ENCODE peak calls at places on chromosomes 11 and 22, in seven cellular contexts. One of them, this sample, is unnamed. For H3K4me1, the result is how much of the 10 kb centered on the place peaks cover.

GRCh38 chr22:41003041-41003440 is 51.9 kb downstream of the RBX1 start:
- DNase-seq in MM.1S: no peak
- DNase-seq in colonic mucosa: no peak
- DNase-seq in pancreas: no peak
- DNase-seq in OCI-LY7: no peak
- DNase-seq in endothelial cell of umbilical vein: no peak
- DNase-seq in fibroblast of lung: no peak
- DNase-seq in this sample: no peak

GRCh38 chr11:69390561-69390960 is 90.9 kb upstream of the LINC01488 start:
- DNase-seq in colonic mucosa: no peak
- DNase-seq in MM.1S: no peak
- DNase-seq in pancreas: no peak
- DNase-seq in endothelial cell of umbilical vein: no peak
- DNase-seq in OCI-LY7: no peak
- DNase-seq in fibroblast of lung: no peak
- DNase-seq in this sample: no peak

GRCh38 chr11:109606256-109606655 is 184.3 kb downstream of the C11orf87 start:
- DNase-seq in pancreas: no peak
- DNase-seq in endothelial cell of umbilical vein: no peak
- DNase-seq in MM.1S: no peak
- DNase-seq in OCI-LY7: no peak
- DNase-seq in fibroblast of lung: no peak
- DNase-seq in colonic mucosa: no peak
- DNase-seq in this sample: no peak

GRCh38 chr11:61142424-61142823 is 18.8 kb downstream of the VPS37C start:
- DNase-seq in MM.1S: no peak
- DNase-seq in colonic mucosa: no peak
- DNase-seq in pancreas: no peak
- DNase-seq in fibroblast of lung: no peak
- DNase-seq in endothelial cell of umbilical vein: no peak
- DNase-seq in OCI-LY7: no peak
- DNase-seq in this sample: no peak

GRCh38 chr22:50694099-50694498 is 21.5 kb downstream of the SHANK3 start:
- DNase-seq in endothelial cell of umbilical vein: no peak
- DNase-seq in pancreas: no peak
- DNase-seq in colonic mucosa: no peak
- DNase-seq in MM.1S: peak
- DNase-seq in OCI-LY7: no peak
- DNase-seq in fibroblast of lung: no peak
- DNase-seq in this sample: no peak

GRCh38 chr11:61955031-61955415 is 4.9 kb downstream of the BEST1 start:
- DNase-seq in MM.1S: no peak
- DNase-seq in fibroblast of lung: peak
- DNase-seq in endothelial cell of umbilical vein: no peak
- DNase-seq in OCI-LY7: no peak
- DNase-seq in pancreas: peak
- DNase-seq in colonic mucosa: peak
- DNase-seq in this sample: peak

GRCh38 chr22:20783844-20784723 is 10.2 kb downstream of the SERPIND1 start:
- DNase-seq in MM.1S: peak
- DNase-seq in fibroblast of lung: peak
- DNase-seq in OCI-LY7: peak
- DNase-seq in pancreas: peak
- DNase-seq in endothelial cell of umbilical vein: peak
- DNase-seq in colonic mucosa: peak
- DNase-seq in this sample: peak

GRCh38 chr11:216081-216974 is 8.8 kb downstream of the RIC8A start:
- DNase-seq in endothelial cell of umbilical vein: no peak
- DNase-seq in colonic mucosa: no peak
- DNase-seq in OCI-LY7: no peak
- DNase-seq in pancreas: no peak
- DNase-seq in fibroblast of lung: no peak
- DNase-seq in MM.1S: no peak
- DNase-seq in this sample: no peak

GRCh38 chr11:27392715-27393114 is 29.7 kb upstream of the CCDC34 start:
- DNase-seq in colonic mucosa: no peak
- DNase-seq in pancreas: no peak
- DNase-seq in fibroblast of lung: peak
- DNase-seq in OCI-LY7: no peak
- DNase-seq in MM.1S: no peak
- DNase-seq in endothelial cell of umbilical vein: peak
- DNase-seq in this sample: no peak

GRCh38 chr11:61307354-61307753 is 12.2 kb upstream of the VWCE start:
- DNase-seq in pancreas: no peak
- DNase-seq in fibroblast of lung: no peak
- DNase-seq in MM.1S: no peak
- DNase-seq in colonic mucosa: no peak
- DNase-seq in OCI-LY7: no peak
- DNase-seq in endothelial cell of umbilical vein: no peak
- DNase-seq in this sample: no peak

GRCh38 chr22:24325105-24325757 is 54.6 kb downstream of the SPECC1L start:
- DNase-seq in endothelial cell of umbilical vein: peak
- DNase-seq in pancreas: no peak
- DNase-seq in colonic mucosa: peak
- DNase-seq in MM.1S: peak
- DNase-seq in fibroblast of lung: peak
- DNase-seq in OCI-LY7: peak
- DNase-seq in this sample: no peak
- TF ChIP-seq CTCF in endothelial cell of umbilical vein: peak
- TF ChIP-seq CTCF in pancreas: peak
- TF ChIP-seq CTCF in colonic mucosa: peak
- TF ChIP-seq CTCF in MM.1S: peak
- TF ChIP-seq CTCF in fibroblast of lung: peak
- TF ChIP-seq CTCF in OCI-LY7: peak
- TF ChIP-seq CTCF in this sample: peak

GRCh38 chr22:18118345-18118915 is 7.8 kb downstream of the TUBA8 start:
- DNase-seq in pancreas: no peak
- DNase-seq in MM.1S: no peak
- DNase-seq in fibroblast of lung: no peak
- DNase-seq in OCI-LY7: no peak
- DNase-seq in endothelial cell of umbilical vein: no peak
- DNase-seq in colonic mucosa: no peak
- DNase-seq in this sample: no peak
- H3K4me1 ChIP-seq in pancreas: under half
- H3K4me1 ChIP-seq in MM.1S: under half
- H3K4me1 ChIP-seq in fibroblast of lung: under half
- H3K4me1 ChIP-seq in OCI-LY7: under half
- H3K4me1 ChIP-seq in endothelial cell of umbilical vein: under half
- H3K4me1 ChIP-seq in colonic mucosa: under half
- H3K4me1 ChIP-seq in this sample: under half

GRCh38 chr11:2927851-2928604 is 1.2 kb downstream of the PHLDA2 start:
- DNase-seq in OCI-LY7: no peak
- DNase-seq in colonic mucosa: peak
- DNase-seq in MM.1S: no peak
- DNase-seq in pancreas: peak
- DNase-seq in fibroblast of lung: peak
- DNase-seq in endothelial cell of umbilical vein: peak
- DNase-seq in this sample: peak
- TF ChIP-seq CTCF in OCI-LY7: no peak
- TF ChIP-seq CTCF in colonic mucosa: no peak
- TF ChIP-seq CTCF in MM.1S: no peak
- TF ChIP-seq CTCF in pancreas: no peak
- TF ChIP-seq CTCF in fibroblast of lung: peak
- TF ChIP-seq CTCF in endothelial cell of umbilical vein: no peak
- TF ChIP-seq CTCF in this sample: no peak

GRCh38 chr22:39089928-39090327 is 7.1 kb upstream of the APOBEC3H start:
- DNase-seq in OCI-LY7: no peak
- DNase-seq in endothelial cell of umbilical vein: no peak
- DNase-seq in MM.1S: no peak
- DNase-seq in pancreas: no peak
- DNase-seq in colonic mucosa: no peak
- DNase-seq in fibroblast of lung: no peak
- DNase-seq in this sample: no peak
- H3K4me1 ChIP-seq in OCI-LY7: under half
- H3K4me1 ChIP-seq in endothelial cell of umbilical vein: under half
- H3K4me1 ChIP-seq in MM.1S: under half
- H3K4me1 ChIP-seq in pancreas: under half
- H3K4me1 ChIP-seq in colonic mucosa: under half
- H3K4me1 ChIP-seq in fibroblast of lung: under half
- H3K4me1 ChIP-seq in this sample: under half

GRCh38 chr11:19735512-19735911 is 22.9 kb downstream of the NAV2 start:
- DNase-seq in colonic mucosa: no peak
- DNase-seq in MM.1S: no peak
- DNase-seq in endothelial cell of umbilical vein: no peak
- DNase-seq in pancreas: no peak
- DNase-seq in fibroblast of lung: peak
- DNase-seq in OCI-LY7: no peak
- DNase-seq in this sample: no peak
- TF ChIP-seq CTCF in colonic mucosa: no peak
- TF ChIP-seq CTCF in MM.1S: no peak
- TF ChIP-seq CTCF in endothelial cell of umbilical vein: no peak
- TF ChIP-seq CTCF in pancreas: no peak
- TF ChIP-seq CTCF in fibroblast of lung: peak
- TF ChIP-seq CTCF in OCI-LY7: no peak
- TF ChIP-seq CTCF in this sample: no peak

This sample was measured in mucosa of descending colon.